ENCODE peak calls at places on chromosomes 6 and 20, in ten cellular contexts. One of them, this sample, is unnamed.

GRCh38 chr20:47181056-47181862 is 175.2 kb downstream of the ZMYND8 start:
- DNase-seq in MM.1S: peak; percentile 52
- DNase-seq in dorsolateral prefrontal cortex: no peak
- DNase-seq in adrenal gland: peak; percentile 34
- DNase-seq in breast epithelium: no peak
- DNase-seq in HepG2: peak; percentile 92
- DNase-seq in H9: peak; percentile 70
- DNase-seq in lung: no peak
- DNase-seq in transverse colon: peak; percentile 14
- DNase-seq in GM12878: no peak
- DNase-seq in this sample: peak; percentile 53

GRCh38 chr6:161919711-161920110 is 645.9 kb upstream of the AGPAT4 start:
- DNase-seq in dorsolateral prefrontal cortex: no peak
- DNase-seq in adrenal gland: no peak
- DNase-seq in breast epithelium: no peak
- DNase-seq in MM.1S: no peak
- DNase-seq in lung: no peak
- DNase-seq in H9: no peak
- DNase-seq in transverse colon: no peak
- DNase-seq in GM12878: no peak
- DNase-seq in HepG2: no peak
- DNase-seq in this sample: no peak

GRCh38 chr6:136920216-136920857 is 1.8 kb upstream of the SLC35D3 start:
- DNase-seq in dorsolateral prefrontal cortex: no peak
- DNase-seq in adrenal gland: no peak
- DNase-seq in transverse colon: no peak
- DNase-seq in MM.1S: no peak
- DNase-seq in lung: no peak
- DNase-seq in H9: no peak
- DNase-seq in GM12878: no peak
- DNase-seq in breast epithelium: no peak
- DNase-seq in HepG2: no peak
- DNase-seq in this sample: no peak

GRCh38 chr20:8601542-8601912 is 467.4 kb upstream of the PLCB4 start:
- DNase-seq in H9: no peak
- DNase-seq in breast epithelium: no peak
- DNase-seq in MM.1S: no peak
- DNase-seq in HepG2: no peak
- DNase-seq in dorsolateral prefrontal cortex: no peak
- DNase-seq in lung: no peak
- DNase-seq in adrenal gland: no peak
- DNase-seq in transverse colon: no peak
- DNase-seq in GM12878: peak; percentile 56
- DNase-seq in this sample: no peak

GRCh38 chr20:43559588-43559987 is 761 bp downstream of the SGK2 start:
- DNase-seq in transverse colon: no peak
- DNase-seq in dorsolateral prefrontal cortex: no peak
- DNase-seq in lung: no peak
- DNase-seq in adrenal gland: no peak
- DNase-seq in GM12878: no peak
- DNase-seq in HepG2: no peak
- DNase-seq in H9: no peak
- DNase-seq in breast epithelium: no peak
- DNase-seq in MM.1S: no peak
- DNase-seq in this sample: peak; percentile 31

GRCh38 chr20:57392512-57393271 is 1.5 kb downstream of the RBM38 start:
- DNase-seq in breast epithelium: no peak
- DNase-seq in MM.1S: peak; percentile 90
- DNase-seq in H9: no peak
- DNase-seq in lung: no peak
- DNase-seq in transverse colon: peak; percentile 77
- DNase-seq in GM12878: no peak
- DNase-seq in dorsolateral prefrontal cortex: no peak
- DNase-seq in adrenal gland: no peak
- DNase-seq in HepG2: no peak
- DNase-seq in this sample: peak; percentile 96

GRCh38 chr6:107943626-107944439 is 14.2 kb downstream of the SEC63 start:
- DNase-seq in transverse colon: no peak
- DNase-seq in breast epithelium: no peak
- DNase-seq in adrenal gland: no peak
- DNase-seq in dorsolateral prefrontal cortex: no peak
- DNase-seq in MM.1S: no peak
- DNase-seq in HepG2: no peak
- DNase-seq in GM12878: no peak
- DNase-seq in lung: no peak
- DNase-seq in H9: no peak
- DNase-seq in this sample: no peak

GRCh38 chr6:169313347-169314010 is 59.8 kb upstream of the THBS2 start:
- DNase-seq in breast epithelium: no peak
- DNase-seq in adrenal gland: no peak
- DNase-seq in lung: no peak
- DNase-seq in MM.1S: no peak
- DNase-seq in H9: no peak
- DNase-seq in dorsolateral prefrontal cortex: no peak
- DNase-seq in HepG2: no peak
- DNase-seq in transverse colon: no peak
- DNase-seq in GM12878: no peak
- DNase-seq in this sample: no peak

GRCh38 chr20:2984028-2984501 is 59.4 kb upstream of the GNRH2 start:
- DNase-seq in lung: no peak
- DNase-seq in breast epithelium: no peak
- DNase-seq in dorsolateral prefrontal cortex: no peak
- DNase-seq in HepG2: no peak
- DNase-seq in adrenal gland: no peak
- DNase-seq in H9: no peak
- DNase-seq in GM12878: peak; percentile 40
- DNase-seq in MM.1S: peak; percentile 55
- DNase-seq in transverse colon: no peak
- DNase-seq in this sample: no peak

GRCh38 chr6:109867970-109868358 is 110.1 kb upstream of the GPR6 start:
- DNase-seq in breast epithelium: no peak
- DNase-seq in dorsolateral prefrontal cortex: no peak
- DNase-seq in GM12878: no peak
- DNase-seq in H9: no peak
- DNase-seq in transverse colon: no peak
- DNase-seq in HepG2: no peak
- DNase-seq in lung: no peak
- DNase-seq in adrenal gland: no peak
- DNase-seq in MM.1S: no peak
- DNase-seq in this sample: no peak

GRCh38 chr6:2536451-2536850 is 214.3 kb downstream of the MYLK4 start:
- DNase-seq in HepG2: no peak
- DNase-seq in H9: no peak
- DNase-seq in dorsolateral prefrontal cortex: no peak
- DNase-seq in MM.1S: no peak
- DNase-seq in breast epithelium: no peak
- DNase-seq in transverse colon: no peak
- DNase-seq in lung: no peak
- DNase-seq in GM12878: no peak
- DNase-seq in adrenal gland: no peak
- DNase-seq in this sample: no peak

GRCh38 chr6:63560806-63561672 is 11.2 kb upstream of the LOC128125822 start:
- DNase-seq in transverse colon: no peak
- DNase-seq in lung: no peak
- DNase-seq in adrenal gland: no peak
- DNase-seq in H9: no peak
- DNase-seq in MM.1S: no peak
- DNase-seq in GM12878: no peak
- DNase-seq in dorsolateral prefrontal cortex: no peak
- DNase-seq in breast epithelium: no peak
- DNase-seq in HepG2: peak; percentile 62
- DNase-seq in this sample: no peak

GRCh38 chr6:42093582-42094329 is 43.4 kb downstream of the TAF8 start:
- DNase-seq in breast epithelium: no peak
- DNase-seq in GM12878: no peak
- DNase-seq in transverse colon: peak; percentile 50
- DNase-seq in lung: no peak
- DNase-seq in adrenal gland: peak; percentile 53
- DNase-seq in MM.1S: no peak
- DNase-seq in H9: peak; percentile 76
- DNase-seq in dorsolateral prefrontal cortex: no peak
- DNase-seq in HepG2: peak; percentile 64
- DNase-seq in this sample: no peak

GRCh38 chr6:12312736-12313135 is 22.6 kb downstream of the EDN1 start:
- DNase-seq in H9: no peak
- DNase-seq in breast epithelium: no peak
- DNase-seq in MM.1S: no peak
- DNase-seq in lung: no peak
- DNase-seq in dorsolateral prefrontal cortex: no peak
- DNase-seq in adrenal gland: no peak
- DNase-seq in transverse colon: no peak
- DNase-seq in HepG2: no peak
- DNase-seq in GM12878: no peak
- DNase-seq in this sample: no peak

GRCh38 chr6:90110971-90111370 is 185.7 kb downstream of the BACH2 start:
- DNase-seq in breast epithelium: no peak
- DNase-seq in lung: no peak
- DNase-seq in GM12878: no peak
- DNase-seq in MM.1S: no peak
- DNase-seq in HepG2: no peak
- DNase-seq in adrenal gland: no peak
- DNase-seq in H9: no peak
- DNase-seq in transverse colon: no peak
- DNase-seq in dorsolateral prefrontal cortex: no peak
- DNase-seq in this sample: no peak

GRCh38 chr6:68651018-68651985 is 16.2 kb downstream of the ADGRB3 start:
- DNase-seq in transverse colon: no peak
- DNase-seq in HepG2: no peak
- DNase-seq in breast epithelium: no peak
- DNase-seq in H9: no peak
- DNase-seq in adrenal gland: no peak
- DNase-seq in MM.1S: no peak
- DNase-seq in GM12878: no peak
- DNase-seq in lung: no peak
- DNase-seq in dorsolateral prefrontal cortex: no peak
- DNase-seq in this sample: no peak

GRCh38 chr6:150093397-150093796 is 24.5 kb upstream of the ULBP3 start:
- DNase-seq in transverse colon: no peak
- DNase-seq in breast epithelium: no peak
- DNase-seq in MM.1S: no peak
- DNase-seq in GM12878: no peak
- DNase-seq in lung: no peak
- DNase-seq in H9: no peak
- DNase-seq in adrenal gland: no peak
- DNase-seq in HepG2: no peak
- DNase-seq in dorsolateral prefrontal cortex: no peak
- DNase-seq in this sample: no peak

GRCh38 chr6:36337814-36338213 is 1.1 kb upstream of the BNIP5 start:
- DNase-seq in breast epithelium: no peak
- DNase-seq in dorsolateral prefrontal cortex: no peak
- DNase-seq in HepG2: no peak
- DNase-seq in transverse colon: no peak
- DNase-seq in H9: no peak
- DNase-seq in GM12878: no peak
- DNase-seq in adrenal gland: no peak
- DNase-seq in lung: no peak
- DNase-seq in MM.1S: no peak
- DNase-seq in this sample: no peak

DNA sequence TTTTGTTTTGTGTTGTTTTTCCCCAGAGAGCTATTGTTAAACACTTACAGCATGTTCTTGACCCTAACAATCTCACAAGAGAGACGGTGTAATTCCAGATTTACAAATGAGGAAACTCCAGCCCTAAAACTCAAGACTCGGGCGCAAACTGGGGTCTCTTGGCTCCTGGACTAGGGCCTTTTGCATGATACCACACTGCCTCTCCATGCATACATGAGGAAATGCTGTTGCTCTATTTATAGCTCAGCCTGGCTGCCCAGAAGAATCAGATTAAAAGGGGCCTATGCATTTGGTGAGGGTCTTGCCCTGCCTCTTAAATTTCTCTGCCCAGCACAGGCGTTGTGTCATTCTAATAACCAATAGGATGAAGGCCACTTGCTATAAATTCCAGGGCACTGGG is 30.5 kb upstream of the SNRPB2 start:
- DNase-seq in GM12878: no peak
- DNase-seq in breast epithelium: no peak
- DNase-seq in HepG2: no peak
- DNase-seq in MM.1S: no peak
- DNase-seq in adrenal gland: no peak
- DNase-seq in H9: no peak
- DNase-seq in lung: no peak
- DNase-seq in transverse colon: no peak
- DNase-seq in dorsolateral prefrontal cortex: no peak
- DNase-seq in this sample: no peak
- TF ChIP-seq CTCF in GM12878: no peak
- TF ChIP-seq CTCF in breast epithelium: no peak
- TF ChIP-seq CTCF in HepG2: peak; percentile 38
- TF ChIP-seq CTCF in MM.1S: no peak
- TF ChIP-seq CTCF in adrenal gland: no peak
- TF ChIP-seq CTCF in H9: peak; percentile 23
- TF ChIP-seq CTCF in lung: no peak
- TF ChIP-seq CTCF in transverse colon: no peak
- TF ChIP-seq CTCF in dorsolateral prefrontal cortex: no peak
- TF ChIP-seq CTCF in this sample: no peak

DNA sequence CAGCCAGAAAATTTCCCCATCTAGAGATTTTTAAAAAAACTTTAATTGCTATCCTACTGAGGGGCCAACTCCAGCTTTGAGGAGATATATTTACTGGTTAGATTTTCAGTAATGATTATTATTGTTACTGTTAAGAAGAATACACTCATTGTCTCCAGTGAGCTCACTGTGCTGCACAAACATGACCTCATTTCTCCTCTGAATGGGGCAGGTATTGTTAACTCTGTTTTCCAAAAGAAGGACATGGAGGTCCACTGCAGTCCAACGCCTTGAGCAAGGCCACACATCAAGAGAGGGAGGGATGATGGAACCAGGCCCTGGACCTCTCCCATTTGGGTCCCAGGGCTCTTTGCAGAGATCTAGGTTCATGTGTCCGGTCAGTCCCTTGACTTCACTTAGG is 13.9 kb upstream of the SCUBE3 start:
- DNase-seq in MM.1S: no peak
- DNase-seq in lung: no peak
- DNase-seq in dorsolateral prefrontal cortex: no peak
- DNase-seq in HepG2: peak; percentile 51
- DNase-seq in breast epithelium: no peak
- DNase-seq in GM12878: no peak
- DNase-seq in transverse colon: no peak
- DNase-seq in H9: no peak
- DNase-seq in adrenal gland: no peak
- DNase-seq in this sample: no peak
- H3K27ac ChIP-seq in MM.1S: no peak overlapping the region
- H3K27ac ChIP-seq in lung: no peak overlapping the region
- H3K27ac ChIP-seq in dorsolateral prefrontal cortex: peak overlapping the region; percentile 57
- H3K27ac ChIP-seq in HepG2: no peak overlapping the region
- H3K27ac ChIP-seq in breast epithelium: no peak overlapping the region
- H3K27ac ChIP-seq in GM12878: no peak overlapping the region
- H3K27ac ChIP-seq in transverse colon: no peak overlapping the region
- H3K27ac ChIP-seq in H9: no peak overlapping the region
- H3K27ac ChIP-seq in adrenal gland: no peak overlapping the region
- H3K27ac ChIP-seq in this sample: no peak overlapping the region

GRCh38 chr6:30169658-30170614 is 6.6 kb downstream of the TRIM15 start:
- DNase-seq in GM12878: peak; percentile 20
- DNase-seq in transverse colon: no peak
- DNase-seq in H9: no peak
- DNase-seq in breast epithelium: no peak
- DNase-seq in HepG2: peak; percentile 68
- DNase-seq in dorsolateral prefrontal cortex: no peak
- DNase-seq in MM.1S: peak; percentile 46
- DNase-seq in adrenal gland: no peak
- DNase-seq in lung: no peak
- DNase-seq in this sample: no peak
- TF ChIP-seq CTCF in GM12878: peak; percentile 74
- TF ChIP-seq CTCF in transverse colon: peak; percentile 73
- TF ChIP-seq CTCF in H9: peak; percentile 80
- TF ChIP-seq CTCF in breast epithelium: peak; percentile 49
- TF ChIP-seq CTCF in HepG2: peak; percentile 86
- TF ChIP-seq CTCF in dorsolateral prefrontal cortex: no peak
- TF ChIP-seq CTCF in MM.1S: peak; percentile 82
- TF ChIP-seq CTCF in adrenal gland: peak; percentile 64
- TF ChIP-seq CTCF in lung: peak; percentile 45
- TF ChIP-seq CTCF in this sample: peak; percentile 73

GRCh38 chr6:17588011-17588410 is 12.1 kb upstream of the FAM8A1 start:
- DNase-seq in HepG2: no peak
- DNase-seq in adrenal gland: no peak
- DNase-seq in MM.1S: no peak
- DNase-seq in breast epithelium: no peak
- DNase-seq in GM12878: no peak
- DNase-seq in lung: no peak
- DNase-seq in transverse colon: no peak
- DNase-seq in H9: no peak
- DNase-seq in dorsolateral prefrontal cortex: no peak
- DNase-seq in this sample: no peak
- H3K27ac ChIP-seq in HepG2: no peak overlapping the region
- H3K27ac ChIP-seq in adrenal gland: no peak overlapping the region
- H3K27ac ChIP-seq in MM.1S: no peak overlapping the region
- H3K27ac ChIP-seq in breast epithelium: no peak overlapping the region
- H3K27ac ChIP-seq in GM12878: no peak overlapping the region
- H3K27ac ChIP-seq in lung: no peak overlapping the region
- H3K27ac ChIP-seq in transverse colon: peak overlapping the region; percentile 54
- H3K27ac ChIP-seq in H9: no peak overlapping the region
- H3K27ac ChIP-seq in dorsolateral prefrontal cortex: no peak overlapping the region
- H3K27ac ChIP-seq in this sample: no peak overlapping the region